ENCODE peak calls at places on chromosomes 2 and 18, in four cellular contexts. F is epithelial cell of esophagus, D is A549, K is astrocyte of the spinal cord. Z is an unnamed sample.

GRCh38 chr2:37307500-37307899 is 17.1 kb downstream of the PRKD3 start:
- DNase-seq in F (no peak), D (no peak), K (no peak), Z (no peak)

GRCh38 chr2:128414351-128414750 is 95.7 kb upstream of the HS6ST1 start:
- DNase-seq in F (no peak), D (no peak), K (no peak), Z (no peak)

GRCh38 chr18:48540329-48541025 is 1.6 kb downstream of the CTIF start:
- DNase-seq in F (peak), D (peak), K (peak), Z (peak)

GRCh38 chr2:209460151-209460761 is 36.4 kb downstream of the MAP2 start:
- DNase-seq in F (peak), D (no peak), K (no peak), Z (no peak)

GRCh38 chr2:7094113-7094760 is 177.0 kb downstream of the RNF144A start:
- DNase-seq in F (no peak), D (no peak), K (no peak), Z (no peak)

GRCh38 chr2:18473241-18473841 is 87.1 kb downstream of the RDH14 start:
- DNase-seq in F (peak), D (no peak), K (peak), Z (peak)

GRCh38 chr18:13176847-13177246 is 41.7 kb upstream of the LDLRAD4 start:
- DNase-seq in F (no peak), D (no peak), K (no peak), Z (no peak)

GRCh38 chr2:96970248-96970875 is 16.0 kb downstream of the FAM178B start:
- DNase-seq in F (peak), D (no peak), K (no peak), Z (no peak)

GRCh38 chr18:8709248-8710059 is 4.1 kb downstream of the MTCL1 start:
- DNase-seq in F (no peak), D (no peak), K (no peak), Z (no peak)

GRCh38 chr2:151178187-151178586 is 83.5 kb downstream of the RBM43 start:
- DNase-seq in F (no peak), D (no peak), K (no peak), Z (no peak)

GRCh38 chr2:625415-626135 is 51.6 kb downstream of the TMEM18 start:
- DNase-seq in F (no peak), D (no peak), K (no peak), Z (no peak)

GRCh38 chr2:68491582-68491981 is 24.2 kb downstream of the APLF start:
- DNase-seq in F (no peak), D (no peak), K (no peak), Z (no peak)

GRCh38 chr2:158403237-158403636 is 53.3 kb downstream of the CCDC148 start:
- DNase-seq in F (no peak), D (no peak), K (no peak), Z (no peak)

GRCh38 chr2:46803551-46803885 is 112.1 kb downstream of the MCFD2 start:
- DNase-seq in F (no peak), D (no peak), K (no peak), Z (no peak)

GRCh38 chr2:127545189-127545588 is 9.7 kb downstream of the MYO7B start:
- DNase-seq in F (no peak), D (no peak), K (no peak), Z (no peak)

GRCh38 chr2:128978155-128978707 is 659.6 kb upstream of the HS6ST1 start:
- DNase-seq in F (peak), D (no peak), K (no peak), Z (no peak)

GRCh38 chr2:138512672-138513071 is 11.1 kb downstream of the SPOPL start:
- DNase-seq in F (peak), D (peak), K (peak), Z (no peak)

GRCh38 chr2:231360401-231360800 is 35.1 kb upstream of the B3GNT7 start:
- DNase-seq in F (no peak), D (no peak), K (no peak), Z (no peak)

GRCh38 chr2:2846379-2847130 is 515.5 kb upstream of the MYT1L start:
- DNase-seq in F (peak), D (no peak), K (no peak), Z (no peak)

GRCh38 chr2:181778621-181779195 is 98.4 kb upstream of the NEUROD1 start:
- DNase-seq in F (no peak), D (no peak), K (no peak), Z (no peak)

GRCh38 chr2:100895402-100895801 is 75.5 kb downstream of the NPAS2 start:
- DNase-seq in F (no peak), D (no peak), K (no peak), Z (no peak)

GRCh38 chr2:29614295-29614830 is 307.0 kb downstream of the ALK start:
- DNase-seq in F (no peak), D (no peak), K (no peak), Z (no peak)

GRCh38 chr2:134259571-134259970 is 5.7 kb downstream of the MGAT5 start:
- DNase-seq in F (no peak), D (no peak), K (no peak), Z (no peak)

GRCh38 chr2:186639939-186640338 is 50.1 kb downstream of the ITGAV start:
- DNase-seq in F (no peak), D (no peak), K (no peak), Z (no peak)

GRCh38 chr2:61268249-61268648 is 106.3 kb downstream of the C2orf74 start:
- DNase-seq in F (peak), D (peak), K (no peak), Z (no peak)
- TF ChIP-seq CTCF in F (no peak), D (no peak), K (no peak), Z (no peak)

GRCh38 chr2:43239981-43240761 is 13.8 kb upstream of the ZFP36L2 start:
- DNase-seq in F (no peak), D (no peak), K (no peak), Z (no peak)
- TF ChIP-seq CTCF in F (peak), D (no peak), K (peak), Z (peak)

DNA sequence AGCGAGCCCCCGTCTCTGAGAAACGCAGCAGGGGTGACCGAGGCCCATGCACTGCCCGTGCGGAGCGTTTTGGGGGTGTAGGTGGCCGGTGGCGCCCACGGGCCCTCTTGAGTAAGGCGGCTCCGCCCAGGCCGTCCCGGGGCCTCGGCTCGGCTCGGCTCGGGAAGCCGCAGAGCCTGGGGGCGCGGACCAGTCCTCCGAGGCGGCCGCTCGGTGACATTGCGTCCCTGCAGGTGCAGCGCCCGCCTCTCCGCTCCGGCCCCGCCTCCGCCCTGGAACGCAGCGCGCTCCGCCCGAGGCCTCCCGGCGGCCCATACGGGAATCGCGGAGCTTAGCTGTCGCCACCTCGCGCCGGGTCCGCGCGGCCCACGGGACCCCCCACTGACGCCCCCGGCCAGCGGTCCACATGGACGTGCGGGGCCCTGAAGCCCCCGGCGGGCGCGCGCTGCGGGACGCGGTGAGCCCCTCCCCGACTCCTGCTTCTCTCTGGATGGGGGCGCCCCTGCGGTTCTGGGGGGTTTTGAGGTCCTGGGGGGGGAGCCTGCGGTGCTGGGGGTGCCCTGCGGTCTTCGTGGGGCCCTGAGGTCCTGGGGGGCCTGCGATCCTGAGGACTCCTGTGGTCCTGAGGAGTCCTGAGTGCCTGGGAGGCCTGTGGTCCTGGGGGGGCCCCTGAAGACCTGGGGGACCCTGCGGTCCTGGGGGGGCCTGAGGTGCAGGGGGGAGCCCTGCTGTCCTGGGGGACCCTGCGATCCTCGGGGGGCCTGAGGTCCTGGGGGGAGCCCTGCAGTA is at the start of gene HSBP1L1:
- DNase-seq in F (peak), D (peak), K (no peak), Z (no peak)
- TF ChIP-seq CTCF in F (no peak), D (peak), K (peak), Z (peak)

GRCh38 chr18:55777666-55778304 is 189.8 kb upstream of the TCF4 start:
- DNase-seq in F (no peak), D (no peak), K (no peak), Z (no peak)
- TF ChIP-seq CTCF in F (no peak), D (no peak), K (no peak), Z (no peak)

GRCh38 chr2:217734999-217735398 is 267.8 kb downstream of the TNS1 start:
- DNase-seq in F (no peak), D (no peak), K (no peak), Z (no peak)

GRCh38 chr2:217740178-217740577 is 262.6 kb downstream of the TNS1 start:
- DNase-seq in F (no peak), D (no peak), K (no peak), Z (no peak)

GRCh38 chr2:217733461-217733860 is 269.3 kb downstream of the TNS1 start:
- DNase-seq in F (no peak), D (no peak), K (no peak), Z (peak)

GRCh38 chr2:217735899-217736298 is 266.9 kb downstream of the TNS1 start:
- DNase-seq in F (no peak), D (no peak), K (no peak), Z (no peak)

GRCh38 chr2:217737127-217737526 is 265.7 kb downstream of the TNS1 start:
- DNase-seq in F (no peak), D (no peak), K (no peak), Z (no peak)
- TF ChIP-seq CTCF in F (no peak), D (no peak), K (no peak), Z (no peak)

DNA sequence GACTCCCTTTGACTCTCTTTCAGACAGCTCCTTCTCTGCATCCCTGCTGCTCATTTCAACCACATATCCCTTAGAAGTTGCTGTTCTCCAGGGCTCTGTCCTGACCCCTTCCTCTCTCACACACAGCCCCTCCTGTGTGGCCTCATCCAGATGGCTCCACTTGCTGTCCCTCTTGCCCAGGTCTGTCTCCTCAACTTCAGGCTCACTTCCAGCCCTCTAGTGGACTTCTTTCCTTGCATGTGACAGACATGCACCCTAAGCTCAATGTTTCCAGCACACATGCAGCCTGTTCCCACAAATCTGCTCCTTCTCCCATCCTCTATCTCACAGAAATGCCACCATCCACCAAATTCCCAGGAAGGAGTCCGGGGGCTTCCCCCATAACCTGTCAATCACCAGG is 9.0 kb upstream of the MRPL19 start:
- DNase-seq in F (no peak), D (no peak), K (no peak), Z (no peak)
- TF ChIP-seq CTCF in F (no peak), D (no peak), K (peak), Z (no peak)

GRCh38 chr18:4762399-4762798 is 307.3 kb upstream of the DLGAP1 start:
- DNase-seq in F (no peak), D (no peak), K (no peak), Z (no peak)

GRCh38 chr18:4765401-4765800 is 310.3 kb upstream of the DLGAP1 start:
- DNase-seq in F (no peak), D (no peak), K (no peak), Z (no peak)
- TF ChIP-seq CTCF in F (no peak), D (no peak), K (no peak), Z (no peak)

GRCh38 chr18:80026363-80026762 is 7.9 kb upstream of the RBFA start:
- DNase-seq in F (no peak), D (no peak), K (no peak), Z (no peak)

GRCh38 chr18:80022613-80023012 is 11.6 kb upstream of the RBFA start:
- DNase-seq in F (peak), D (peak), K (peak), Z (no peak)

GRCh38 chr18:80023173-80023572 is 11.1 kb upstream of the RBFA start:
- DNase-seq in F (peak), D (peak), K (no peak), Z (no peak)
- TF ChIP-seq CTCF in F (peak), D (peak), K (peak), Z (peak)

GRCh38 chr18:6487027-6487426 is 72.3 kb upstream of the L3MBTL4 start:
- DNase-seq in F (no peak), D (no peak), K (no peak), Z (no peak)
- TF ChIP-seq CTCF in F (no peak), D (no peak), K (no peak), Z (no peak)

Z was measured in HFFc6.